ENCODE peak calls at places on chromosomes 13 and 19, in eight cellular contexts. T is stimulated activated naive CD8-positive, alpha-beta T cell treated with anti-CD3 and anti-CD28 coated beads, Interleukin-15, amount 100 ng/mL, for 72 hours; C is WTC11; A is stimulated activated CD8-positive, alpha-beta memory T cell treated with anti-CD3 and anti-CD28 coated beads, Interleukin-4, amount 100 ng/mL, for 24 hours; R is skeletal muscle cell; L is Right ventricle myocardium superior; Y is CD4-positive, alpha-beta T cell; V is stimulated activated CD4-positive, alpha-beta T cell treated with anti-CD3 and anti-CD28 coated beads, Interleukin-4, amount 100 ng/mL, for 1 hour. W is an unnamed sample.

GRCh38 chr13:26749905-26750304 is 10.7 kb downstream of the GPR12 start:
- DNase-seq in T (no peak), C (no peak), A (no peak), R (no peak), L (no peak), Y (no peak), V (no peak), W (no peak)

GRCh38 chr13:39935155-39935554 is 279.7 kb downstream of the COG6 start:
- DNase-seq in T (no peak), C (no peak), A (no peak), R (no peak), L (no peak), Y (no peak), V (no peak), W (no peak)

GRCh38 chr13:27362064-27362751 is 62.2 kb upstream of the GTF3A start:
- DNase-seq in T (peak; percentile 82), C (peak; percentile 95), A (peak; percentile 65), R (peak; percentile 23), L (peak; percentile 92), Y (peak; percentile 70), V (peak; percentile 81), W (peak; percentile 80)

GRCh38 chr19:30640266-30640965 is 268.2 kb downstream of the ZNF536 start:
- DNase-seq in T (no peak), C (no peak), A (no peak), R (no peak), L (no peak), Y (no peak), V (no peak), W (no peak)

GRCh38 chr19:31418055-31418454 is 68.8 kb upstream of the TSHZ3 start:
- DNase-seq in T (no peak), C (peak; percentile 52), A (no peak), R (no peak), L (no peak), Y (no peak), V (no peak), W (no peak)

GRCh38 chr13:95296326-95296939 is 4.8 kb downstream of the ABCC4 start:
- DNase-seq in T (no peak), C (peak; percentile 77), A (no peak), R (no peak), L (no peak), Y (peak; percentile 15), V (peak; percentile 11), W (peak; percentile 36)

GRCh38 chr19:40398417-40399056 is 8.6 kb upstream of the HIPK4 start:
- DNase-seq in T (peak; percentile 48), C (peak; percentile 92), A (peak; percentile 34), R (no peak), L (peak; percentile 56), Y (peak; percentile 42), V (peak; percentile 72), W (peak; percentile 38)

GRCh38 chr13:73215807-73216206 is 157.0 kb downstream of the KLF5 start:
- DNase-seq in T (no peak), C (no peak), A (no peak), R (no peak), L (no peak), Y (no peak), V (no peak), W (no peak)

GRCh38 chr13:49585220-49586157 is at the start of gene RCBTB1:
- DNase-seq in T (peak; percentile 74), C (peak; percentile 65), A (peak; percentile 56), R (no peak), L (peak; percentile 80), Y (peak; percentile 60), V (peak; percentile 73), W (peak; percentile 55)